ENCODE peak calls at places on chromosomes 7 and 10, in four cellular contexts. One of them, this sample, is unnamed. For H3K36me3, the result is how much of the 10 kb centered on the place peaks cover.

GRCh38 chr10:51821045-51821444 is 121.7 kb upstream of the CSTF2T start:
- DNase-seq in colonic mucosa: no peak
- DNase-seq in heart right ventricle: no peak
- DNase-seq in OCI-LY7: no peak
- DNase-seq in this sample: no peak

GRCh38 chr7:149440222-149440621 is 20.6 kb downstream of the ZNF777 start:
- DNase-seq in OCI-LY7: no peak
- DNase-seq in heart right ventricle: no peak
- DNase-seq in colonic mucosa: peak
- DNase-seq in this sample: no peak

GRCh38 chr7:5633161-5634106 is 148.0 kb downstream of the RNF216 start:
- DNase-seq in OCI-LY7: no peak
- DNase-seq in heart right ventricle: no peak
- DNase-seq in colonic mucosa: no peak
- DNase-seq in this sample: no peak

GRCh38 chr10:98260350-98260749 is 7.6 kb downstream of the LOXL4 start:
- DNase-seq in heart right ventricle: no peak
- DNase-seq in OCI-LY7: no peak
- DNase-seq in colonic mucosa: no peak
- DNase-seq in this sample: no peak

GRCh38 chr10:44552716-44553115 is 167.8 kb upstream of the CXCL12 start:
- DNase-seq in colonic mucosa: no peak
- DNase-seq in heart right ventricle: no peak
- DNase-seq in OCI-LY7: no peak
- DNase-seq in this sample: no peak

GRCh38 chr10:84499846-84500245 is 171.5 kb downstream of the CCSER2 start:
- DNase-seq in colonic mucosa: no peak
- DNase-seq in heart right ventricle: no peak
- DNase-seq in OCI-LY7: no peak
- DNase-seq in this sample: no peak

GRCh38 chr10:105073999-105074398 is 432.9 kb downstream of the SORCS3 start:
- DNase-seq in heart right ventricle: no peak
- DNase-seq in OCI-LY7: no peak
- DNase-seq in colonic mucosa: no peak
- DNase-seq in this sample: no peak

GRCh38 chr10:102434251-102434913 is 2.0 kb upstream of the CUEDC2 start:
- DNase-seq in colonic mucosa: no peak
- DNase-seq in OCI-LY7: no peak
- DNase-seq in heart right ventricle: no peak
- DNase-seq in this sample: no peak

GRCh38 chr7:26195867-26196266 is 4.7 kb downstream of the HNRNPA2B1 start:
- DNase-seq in heart right ventricle: no peak
- DNase-seq in OCI-LY7: no peak
- DNase-seq in colonic mucosa: no peak
- DNase-seq in this sample: no peak

GRCh38 chr10:4656576-4657194 is 169.3 kb upstream of the AKR1E2 start:
- DNase-seq in heart right ventricle: peak
- DNase-seq in colonic mucosa: peak
- DNase-seq in OCI-LY7: peak
- DNase-seq in this sample: no peak

GRCh38 chr10:88890681-88891371 is 10.8 kb downstream of the STAMBPL1 start:
- DNase-seq in heart right ventricle: no peak
- DNase-seq in colonic mucosa: no peak
- DNase-seq in OCI-LY7: no peak
- DNase-seq in this sample: no peak

GRCh38 chr10:47353351-47353750 is 5.2 kb downstream of the RBP3 start:
- DNase-seq in OCI-LY7: no peak
- DNase-seq in colonic mucosa: no peak
- DNase-seq in heart right ventricle: no peak
- DNase-seq in this sample: no peak

GRCh38 chr7:55020481-55020871 is 1.7 kb downstream of the EGFR start:
- DNase-seq in heart right ventricle: no peak
- DNase-seq in colonic mucosa: peak
- DNase-seq in OCI-LY7: no peak
- DNase-seq in this sample: no peak

GRCh38 chr10:22623624-22624263 is 90.6 kb downstream of the PIP4K2A start:
- DNase-seq in OCI-LY7: no peak
- DNase-seq in heart right ventricle: no peak
- DNase-seq in colonic mucosa: no peak
- DNase-seq in this sample: no peak

GRCh38 chr7:139159900-139160675 is 50.6 kb upstream of the ZC3HAV1 start:
- DNase-seq in colonic mucosa: no peak
- DNase-seq in heart right ventricle: no peak
- DNase-seq in OCI-LY7: no peak
- DNase-seq in this sample: no peak

GRCh38 chr7:131110294-131111080 is 217.2 kb upstream of the MKLN1 start:
- DNase-seq in heart right ventricle: no peak
- DNase-seq in colonic mucosa: peak
- DNase-seq in OCI-LY7: no peak
- DNase-seq in this sample: no peak

GRCh38 chr7:24504040-24504439 is 69.2 kb upstream of the PALS2 start:
- DNase-seq in heart right ventricle: no peak
- DNase-seq in colonic mucosa: no peak
- DNase-seq in OCI-LY7: no peak
- DNase-seq in this sample: no peak

GRCh38 chr7:158560386-158560785 is 27.2 kb downstream of the PTPRN2 start:
- DNase-seq in colonic mucosa: no peak
- DNase-seq in OCI-LY7: no peak
- DNase-seq in heart right ventricle: no peak
- DNase-seq in this sample: no peak

GRCh38 chr10:119680668-119681070 is 29.5 kb downstream of the BAG3 start:
- DNase-seq in heart right ventricle: no peak
- DNase-seq in OCI-LY7: no peak
- DNase-seq in colonic mucosa: no peak
- DNase-seq in this sample: no peak

GRCh38 chr7:1939434-1940401 is 269.6 kb downstream of the ELFN1 start:
- DNase-seq in heart right ventricle: peak
- DNase-seq in OCI-LY7: no peak
- DNase-seq in colonic mucosa: no peak
- DNase-seq in this sample: no peak

GRCh38 chr10:133258818-133259602 is 17.7 kb downstream of the ADAM8 start:
- DNase-seq in colonic mucosa: peak
- DNase-seq in OCI-LY7: no peak
- DNase-seq in heart right ventricle: peak
- DNase-seq in this sample: peak

GRCh38 chr7:43902542-43903054 is 3.8 kb downstream of the URGCP start:
- DNase-seq in colonic mucosa: no peak
- DNase-seq in OCI-LY7: no peak
- DNase-seq in heart right ventricle: no peak
- DNase-seq in this sample: no peak

GRCh38 chr7:1668932-1669485 is 1.1 kb upstream of the ELFN1 start:
- DNase-seq in OCI-LY7: no peak
- DNase-seq in colonic mucosa: no peak
- DNase-seq in heart right ventricle: no peak
- DNase-seq in this sample: no peak

GRCh38 chr7:74191231-74191630 is 17.1 kb downstream of the EIF4H start:
- DNase-seq in OCI-LY7: no peak
- DNase-seq in colonic mucosa: no peak
- DNase-seq in heart right ventricle: no peak
- DNase-seq in this sample: no peak

GRCh38 chr10:95416270-95416669 is 125.5 kb upstream of the PDLIM1 start:
- DNase-seq in OCI-LY7: no peak
- DNase-seq in colonic mucosa: no peak
- DNase-seq in heart right ventricle: no peak
- DNase-seq in this sample: no peak

GRCh38 chr10:69962746-69963135 is 89.9 kb upstream of the MACROH2A2 start:
- DNase-seq in colonic mucosa: no peak
- DNase-seq in heart right ventricle: no peak
- DNase-seq in OCI-LY7: peak
- DNase-seq in this sample: no peak

GRCh38 chr10:69963835-69964710 is 88.6 kb upstream of the MACROH2A2 start:
- DNase-seq in colonic mucosa: peak
- DNase-seq in heart right ventricle: no peak
- DNase-seq in OCI-LY7: no peak
- DNase-seq in this sample: no peak

GRCh38 chr10:69965086-69965485 is 87.6 kb upstream of the MACROH2A2 start:
- DNase-seq in colonic mucosa: peak
- DNase-seq in heart right ventricle: no peak
- DNase-seq in OCI-LY7: no peak
- DNase-seq in this sample: no peak

GRCh38 chr10:69961864-69962745 is 90.5 kb upstream of the MACROH2A2 start:
- DNase-seq in OCI-LY7: no peak
- DNase-seq in heart right ventricle: no peak
- DNase-seq in colonic mucosa: peak
- DNase-seq in this sample: no peak

DNA sequence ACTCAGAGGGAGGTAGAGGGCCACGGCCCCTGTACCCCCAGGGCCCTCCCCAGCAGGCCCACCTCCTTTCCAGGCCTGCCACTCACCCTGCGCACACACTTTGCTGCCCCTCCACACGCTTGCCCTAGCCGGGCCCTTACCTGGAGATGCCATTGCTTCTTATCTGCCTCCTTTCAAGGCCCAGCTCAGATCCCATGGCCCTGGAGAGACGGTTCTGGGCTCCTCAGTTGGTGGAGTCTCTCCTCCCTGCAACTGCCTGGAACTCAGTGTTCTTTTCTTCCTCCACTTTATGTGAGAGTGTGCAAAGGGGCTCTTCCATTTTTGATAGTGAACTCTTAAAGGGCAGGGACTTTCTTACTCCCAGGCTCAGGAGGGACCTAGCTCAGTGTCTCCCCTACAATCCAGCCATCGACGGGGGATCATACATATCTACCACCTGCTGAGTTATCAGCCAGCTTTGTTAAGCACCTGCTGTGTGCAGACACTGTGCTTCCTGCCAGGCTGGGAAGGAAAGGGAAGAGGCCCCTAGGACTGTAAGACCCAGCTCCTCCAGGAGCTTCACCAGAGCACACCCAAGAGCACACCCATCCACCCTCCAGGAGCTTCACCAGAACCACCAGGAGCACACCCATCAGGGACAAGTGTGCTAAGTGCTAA is 89.3 kb upstream of the MACROH2A2 start:
- DNase-seq in heart right ventricle: no peak
- DNase-seq in OCI-LY7: peak
- DNase-seq in colonic mucosa: peak
- DNase-seq in this sample: no peak
- H3K4me3 ChIP-seq in heart right ventricle: no peak
- H3K4me3 ChIP-seq in OCI-LY7: peak
- H3K4me3 ChIP-seq in colonic mucosa: no peak
- H3K4me3 ChIP-seq in this sample: no peak

GRCh38 chr7:50696810-50697582 is 85.7 kb downstream of the GRB10 start:
- DNase-seq in colonic mucosa: no peak
- DNase-seq in heart right ventricle: no peak
- DNase-seq in OCI-LY7: peak
- DNase-seq in this sample: no peak
- TF ChIP-seq CTCF in colonic mucosa: peak
- TF ChIP-seq CTCF in heart right ventricle: peak
- TF ChIP-seq CTCF in OCI-LY7: peak
- TF ChIP-seq CTCF in this sample: peak

GRCh38 chr10:104049497-104050250 is 36.0 kb downstream of the COL17A1 start:
- DNase-seq in heart right ventricle: no peak
- DNase-seq in colonic mucosa: peak
- DNase-seq in OCI-LY7: no peak
- DNase-seq in this sample: no peak
- H3K36me3 ChIP-seq in heart right ventricle: under half
- H3K36me3 ChIP-seq in colonic mucosa: under half
- H3K36me3 ChIP-seq in OCI-LY7: under half
- H3K36me3 ChIP-seq in this sample: under half

GRCh38 chr10:13529714-13529973 is 830 bp upstream of the BEND7 start:
- DNase-seq in colonic mucosa: no peak
- DNase-seq in OCI-LY7: no peak
- DNase-seq in heart right ventricle: no peak
- DNase-seq in this sample: no peak

GRCh38 chr10:13526952-13527863 is 1.6 kb downstream of the BEND7 start:
- DNase-seq in OCI-LY7: no peak
- DNase-seq in heart right ventricle: no peak
- DNase-seq in colonic mucosa: no peak
- DNase-seq in this sample: peak

GRCh38 chr10:13527864-13528137 is 1.0 kb downstream of the BEND7 start:
- DNase-seq in colonic mucosa: no peak
- DNase-seq in heart right ventricle: no peak
- DNase-seq in OCI-LY7: no peak
- DNase-seq in this sample: no peak

GRCh38 chr10:13528138-13528874 is 508 bp downstream of the BEND7 start:
- DNase-seq in colonic mucosa: peak
- DNase-seq in OCI-LY7: no peak
- DNase-seq in heart right ventricle: peak
- DNase-seq in this sample: no peak

GRCh38 chr10:13528875-13529713 is at the start of gene BEND7:
- DNase-seq in OCI-LY7: no peak
- DNase-seq in colonic mucosa: peak
- DNase-seq in heart right ventricle: peak
- DNase-seq in this sample: no peak
- H3K4me3 ChIP-seq in OCI-LY7: no peak
- H3K4me3 ChIP-seq in colonic mucosa: peak
- H3K4me3 ChIP-seq in heart right ventricle: peak
- H3K4me3 ChIP-seq in this sample: peak

GRCh38 chr10:79179404-79180309 is 110.9 kb downstream of the ZMIZ1 start:
- DNase-seq in colonic mucosa: no peak
- DNase-seq in heart right ventricle: peak
- DNase-seq in OCI-LY7: peak
- DNase-seq in this sample: no peak
- TF ChIP-seq CTCF in colonic mucosa: no peak
- TF ChIP-seq CTCF in heart right ventricle: no peak
- TF ChIP-seq CTCF in OCI-LY7: peak
- TF ChIP-seq CTCF in this sample: no peak

GRCh38 chr7:157208758-157209413 is 70.2 kb downstream of the UBE3C start:
- DNase-seq in OCI-LY7: no peak
- DNase-seq in heart right ventricle: no peak
- DNase-seq in colonic mucosa: no peak
- DNase-seq in this sample: no peak

DNA sequence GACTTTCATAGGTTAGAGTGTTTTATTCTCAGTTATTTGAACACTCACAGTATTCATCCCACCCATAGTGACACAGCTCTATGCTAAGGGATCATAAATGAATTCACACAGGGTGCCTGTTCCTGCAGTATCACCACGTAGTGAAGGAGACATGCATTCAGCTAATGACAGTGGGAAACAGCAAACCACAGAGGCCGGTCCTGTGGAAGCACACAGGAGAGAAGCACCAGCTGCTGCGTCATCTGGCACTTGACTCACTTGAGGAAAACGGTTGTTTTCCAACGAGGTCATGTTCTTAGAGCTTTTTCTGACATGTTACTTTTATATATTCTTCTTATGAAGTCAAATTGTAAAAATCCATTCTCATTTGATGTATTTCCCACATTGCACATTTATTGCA is 73.0 kb downstream of the UBE3C start:
- DNase-seq in heart right ventricle: no peak
- DNase-seq in OCI-LY7: no peak
- DNase-seq in colonic mucosa: no peak
- DNase-seq in this sample: peak
- H3K36me3 ChIP-seq in heart right ventricle: under half
- H3K36me3 ChIP-seq in OCI-LY7: half or more
- H3K36me3 ChIP-seq in colonic mucosa: under half
- H3K36me3 ChIP-seq in this sample: under half

GRCh38 chr10:86335257-86335656 is 31.3 kb downstream of the GRID1 start:
- DNase-seq in colonic mucosa: no peak
- DNase-seq in heart right ventricle: no peak
- DNase-seq in OCI-LY7: no peak
- DNase-seq in this sample: no peak
- H3K4me3 ChIP-seq in colonic mucosa: no peak
- H3K4me3 ChIP-seq in heart right ventricle: no peak
- H3K4me3 ChIP-seq in OCI-LY7: no peak
- H3K4me3 ChIP-seq in this sample: no peak